ENCODE peak calls at places on chromosomes 2 and 18, in five cellular contexts. M, J, C, B and I are unnamed samples.

GRCh38 chr2:153133716-153134115 is 344.8 kb downstream of the RPRM start:
- DNase-seq in J (no peak), C (no peak), B (no peak), M (no peak), I (no peak)

GRCh38 chr2:43568226-43568625 is 27.6 kb downstream of the THADA start:
- DNase-seq in C (no peak), J (no peak), M (no peak), B (no peak), I (no peak)

GRCh38 chr18:57806891-57807280 is 3.8 kb upstream of the ATP8B1 start:
- DNase-seq in B (peak), M (no peak), J (peak), C (no peak), I (no peak)

GRCh38 chr2:101832114-101832513 is 134.6 kb downstream of the MAP4K4 start:
- DNase-seq in B (peak), J (no peak), M (no peak), C (no peak), I (no peak)

GRCh38 chr18:6777509-6777908 is 48.0 kb downstream of the ARHGAP28 start:
- DNase-seq in J (no peak), M (no peak), B (no peak), C (no peak), I (no peak)

GRCh38 chr2:170814551-170815245 is 2.0 kb upstream of the GAD1 start:
- DNase-seq in J (no peak), M (no peak), B (no peak), C (no peak), I (peak)

GRCh38 chr2:236090027-236090382 is 78.2 kb downstream of the GBX2 start:
- DNase-seq in J (no peak), M (no peak), C (no peak), B (no peak), I (no peak)

GRCh38 chr2:127048618-127048935 is 58.4 kb downstream of the BIN1 start:
- DNase-seq in M (no peak), B (no peak), J (no peak), C (no peak), I (no peak)

GRCh38 chr2:221100467-221101089 is 471.5 kb downstream of the EPHA4 start:
- DNase-seq in J (no peak), C (no peak), M (no peak), B (no peak), I (no peak)

GRCh38 chr18:2070636-2071035 is 500.7 kb downstream of the METTL4 start:
- DNase-seq in C (no peak), M (no peak), J (no peak), B (no peak), I (no peak)

GRCh38 chr2:96088340-96089335 is 27.7 kb downstream of the ADRA2B start:
- DNase-seq in B (no peak), J (no peak), M (no peak), C (peak), I (no peak)

GRCh38 chr2:100919316-100919715 is 82.8 kb upstream of the RPL31 start:
- DNase-seq in M (no peak), J (no peak), C (no peak), B (no peak), I (no peak)

GRCh38 chr18:13369756-13370510 is 151.4 kb downstream of the LDLRAD4 start:
- DNase-seq in B (no peak), J (no peak), M (no peak), C (no peak), I (peak)

GRCh38 chr2:1253608-1254007 is 159.7 kb upstream of the TPO start:
- DNase-seq in C (no peak), J (no peak), M (no peak), B (no peak), I (no peak)

GRCh38 chr2:3605013-3605961 is 10.4 kb downstream of the COLEC11 start:
- DNase-seq in J (peak), C (no peak), M (no peak), B (peak), I (peak)

GRCh38 chr2:104701471-104701911 is 152.4 kb upstream of the POU3F3 start:
- DNase-seq in C (no peak), J (no peak), M (no peak), B (no peak), I (no peak)

GRCh38 chr2:231907765-231908164 is 18.4 kb downstream of the NPPC start:
- DNase-seq in B (no peak), J (no peak), M (no peak), C (no peak), I (no peak)

GRCh38 chr2:171086352-171087290 is 74.1 kb downstream of the TLK1 start:
- DNase-seq in M (peak), J (peak), B (peak), C (no peak), I (peak)

GRCh38 chr2:206799083-206799482 is 33.7 kb downstream of the FASTKD2 start:
- DNase-seq in B (peak), C (no peak), M (no peak), J (peak), I (no peak)

GRCh38 chr2:62803961-62804360 is 98.4 kb downstream of the EHBP1 start:
- DNase-seq in C (no peak), M (no peak), J (no peak), B (no peak), I (no peak)

GRCh38 chr18:4511166-4511565 is 56.1 kb upstream of the DLGAP1 start:
- DNase-seq in J (no peak), C (no peak), B (no peak), M (no peak), I (no peak)

GRCh38 chr2:174748948-174749347 is 15.3 kb downstream of the CHRNA1 start:
- DNase-seq in M (peak), C (peak), J (peak), B (peak), I (peak)

GRCh38 chr2:60029248-60029883 is 524.1 kb downstream of the BCL11A start:
- DNase-seq in B (no peak), M (no peak), J (no peak), C (no peak), I (no peak)

GRCh38 chr2:109647636-109648035 is 33.5 kb downstream of the SOWAHC start:
- DNase-seq in M (no peak), J (peak), B (peak), C (no peak), I (no peak)

GRCh38 chr2:88221365-88221942 is 51.3 kb downstream of the THNSL2 start:
- DNase-seq in B (no peak), M (no peak), J (no peak), C (no peak), I (no peak)

GRCh38 chr2:25992556-25992955 is 10.3 kb upstream of the KIF3C start:
- DNase-seq in B (no peak), J (no peak), C (no peak), M (no peak), I (no peak)

GRCh38 chr18:35641467-35641866 is 59.9 kb downstream of the GALNT1 start:
- DNase-seq in C (no peak), B (no peak), M (no peak), J (no peak), I (no peak)

GRCh38 chr2:28326469-28326805 is 66.2 kb upstream of the FOSL2 start:
- DNase-seq in M (no peak), C (no peak), B (no peak), J (no peak), I (no peak)

GRCh38 chr2:61938511-61938910 is 33.0 kb downstream of the COMMD1 start:
- DNase-seq in C (no peak), J (no peak), B (no peak), M (no peak), I (no peak)

GRCh38 chr2:105431367-105432088 is 32.7 kb upstream of the FHL2 start:
- DNase-seq in J (peak), C (no peak), B (peak), M (no peak), I (no peak)